ENCODE peak calls at places on chromosomes 12 and 14, in six cellular contexts. G is nucleus accumbens; Z is NCI-H2171; E is NCI-H2081; D is stimulated activated CD4-positive, alpha-beta T cell treated with anti-CD3 and anti-CD28 coated beads, Interleukin-1b, Interleukin-23, amount 100 ng/mL, for 4 hours; T is T-helper 9 cell. H is an unnamed sample.
A peak's percentile ranks its signal among the peaks of the same experiment; 100 is the strongest.

GRCh38 chr12:116720129-116720528 is 17.7 kb downstream of the SPRING1 start:
- DNase-seq in T (no peak), Z (no peak), G (no peak), D (no peak), E (no peak), H (no peak)

GRCh38 chr14:77099425-77100167 is 1.5 kb downstream of the CIPC start:
- DNase-seq in E (no peak), D (no peak), G (no peak), Z (peak; percentile 51), T (no peak), H (no peak)

GRCh38 chr14:100610511-100611217 is 23.4 kb upstream of the BEGAIN start:
- DNase-seq in Z (no peak), T (no peak), E (no peak), G (no peak), D (no peak), H (no peak)

GRCh38 chr12:92735131-92735721 is 32.4 kb downstream of the PLEKHG7 start:
- DNase-seq in E (peak; percentile 26), G (no peak), Z (peak; percentile 46), D (no peak), T (no peak), H (no peak)

GRCh38 chr14:63852271-63852816 is 460 bp upstream of the SYNE2 start:
- DNase-seq in D (no peak), T (no peak), G (no peak), E (no peak), Z (no peak), H (no peak)

GRCh38 chr12:53596920-53597363 is 29.2 kb downstream of the ATF7 start:
- DNase-seq in Z (no peak), D (no peak), G (no peak), T (no peak), E (peak; percentile 43), H (no peak)

GRCh38 chr12:123773375-123773774 is 11.3 kb downstream of the DNAH10 start:
- DNase-seq in D (no peak), E (no peak), Z (no peak), G (no peak), T (no peak), H (no peak)

GRCh38 chr12:88361493-88361892 is 218.8 kb downstream of the KITLG start:
- DNase-seq in Z (no peak), T (no peak), G (no peak), D (no peak), E (no peak), H (no peak)

GRCh38 chr14:74488788-74489397 is 4.2 kb downstream of the NPC2 start:
- DNase-seq in D (no peak), T (no peak), E (no peak), Z (no peak), G (no peak), H (no peak)

GRCh38 chr12:32605326-32606095 is 73.6 kb upstream of the DNM1L start:
- DNase-seq in T (no peak), E (no peak), D (no peak), Z (no peak), G (no peak), H (no peak)